ENCODE peak calls at places on chromosomes 11 and 22, in six cellular contexts. Y is neuronal stem cell, K is H9, F is IMR-90, R is trophoblast cell, H is H1. B is an unnamed sample.
A peak's percentile ranks its signal among the peaks of the same experiment; 100 is the strongest.

GRCh38 chr11:74559934-74560309 is 32.5 kb upstream of the POLD3 start:
- DNase-seq in H (no peak), Y (no peak), K (no peak), F (peak; percentile 43), R (no peak), B (no peak)

GRCh38 chr11:108632041-108632440 is 32.8 kb upstream of the DDX10 start:
- DNase-seq in H (no peak), R (peak; percentile 25), Y (no peak), F (no peak), K (no peak), B (no peak)

GRCh38 chr22:23251445-23252093 is 71.3 kb downstream of the BCR start:
- DNase-seq in K (no peak), F (peak; percentile 45), Y (no peak), H (no peak), R (peak; percentile 11), B (peak; percentile 8)

GRCh38 chr11:3894128-3894731 is 38.8 kb downstream of the STIM1 start:
- DNase-seq in R (peak; percentile 61), K (no peak), H (no peak), Y (no peak), F (peak; percentile 22), B (peak; percentile 19)

GRCh38 chr11:59794417-59794816 is 16.2 kb downstream of the MRPL16 start:
- DNase-seq in F (no peak), Y (no peak), H (no peak), K (no peak), R (no peak), B (no peak)

GRCh38 chr11:119363874-119364590 is 17.5 kb downstream of the USP2 start:
- DNase-seq in H (peak; percentile 83), Y (peak; percentile 63), K (no peak), R (peak; percentile 19), F (no peak), B (no peak)

GRCh38 chr11:12125609-12126149 is 15.3 kb downstream of the MICAL2 start:
- DNase-seq in Y (no peak), F (peak; percentile 65), R (no peak), H (no peak), K (no peak), B (peak; percentile 84)

GRCh38 chr11:71144010-71144409 is 108.4 kb downstream of the SHANK2 start:
- DNase-seq in Y (no peak), K (no peak), H (no peak), R (no peak), F (no peak), B (no peak)

DNA sequence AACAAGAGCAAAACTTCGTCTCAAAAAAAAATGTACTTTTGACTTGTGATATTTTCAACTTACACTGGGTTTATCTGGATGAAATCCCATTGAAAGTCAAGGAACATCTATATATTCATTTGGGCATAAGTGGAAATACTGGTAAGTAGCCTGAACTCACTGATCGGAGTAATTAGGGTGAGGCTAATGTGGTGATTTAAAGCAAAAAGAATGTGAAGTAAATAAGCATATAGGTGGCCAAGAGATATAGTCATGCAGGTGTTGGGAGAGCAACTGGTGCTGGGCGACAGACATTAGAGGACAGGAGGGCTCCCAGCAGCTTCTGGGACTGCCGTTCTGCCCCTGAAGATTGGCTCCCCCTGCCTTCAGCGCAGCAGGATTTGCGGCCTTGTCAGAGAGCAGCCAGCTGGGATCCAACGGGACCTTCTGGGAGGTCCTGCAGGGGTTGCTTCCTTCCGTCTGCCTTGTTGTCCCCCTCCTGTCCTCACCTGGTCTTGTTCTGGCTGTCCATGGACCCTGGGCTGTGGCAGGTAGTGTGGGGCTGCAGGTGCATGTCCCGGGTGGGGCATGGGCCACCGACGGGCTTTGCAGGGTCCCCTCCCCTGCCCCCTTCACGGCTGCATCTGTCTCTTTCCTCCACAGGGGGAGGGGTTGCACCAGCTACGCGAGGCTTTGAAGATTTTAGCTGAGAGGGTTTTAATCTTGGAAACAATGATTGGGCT is 14.1 kb downstream of the RHBDD3 start:
- DNase-seq in Y (no peak), H (no peak), K (no peak), R (no peak), F (no peak), B (no peak)
- H4K91ac ChIP-seq in Y (no peak overlapping the region), H (no peak overlapping the region), K (no peak overlapping the region), R (no peak overlapping the region), F (no peak overlapping the region), B (no peak overlapping the region)

GRCh38 chr22:36858966-36859365 is 1.8 kb upstream of the NCF4 start:
- DNase-seq in F (no peak), R (no peak), Y (no peak), H (no peak), K (no peak), B (no peak)
- H4K91ac ChIP-seq in F (no peak overlapping the region), R (no peak overlapping the region), Y (no peak overlapping the region), H (no peak overlapping the region), K (no peak overlapping the region), B (no peak overlapping the region)

DNA sequence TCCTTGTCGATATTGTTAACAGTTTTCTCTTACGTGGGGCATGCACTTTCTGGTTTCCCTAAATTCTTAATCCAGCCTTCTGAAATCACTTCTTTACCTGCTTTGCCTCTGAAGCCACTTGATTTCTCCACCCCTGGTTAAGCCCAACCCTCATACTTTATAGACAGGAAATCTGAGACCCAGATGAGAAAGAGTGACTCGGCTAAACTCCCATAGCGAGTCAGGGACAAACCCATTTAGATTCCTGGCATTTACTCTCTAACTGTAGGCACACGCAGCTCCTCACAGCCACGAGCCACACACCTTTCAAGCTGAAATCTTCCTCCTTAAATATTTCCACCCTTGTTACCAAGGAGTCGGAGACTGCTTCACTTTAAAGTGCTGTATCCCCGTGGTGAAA is 50.0 kb upstream of the GRK3 start:
- DNase-seq in Y (no peak), F (peak; percentile 54), K (no peak), R (no peak), H (no peak), B (no peak)
- H4K91ac ChIP-seq in Y (no peak overlapping the region), F (no peak overlapping the region), K (no peak overlapping the region), R (no peak overlapping the region), H (no peak overlapping the region), B (no peak overlapping the region)

DNA sequence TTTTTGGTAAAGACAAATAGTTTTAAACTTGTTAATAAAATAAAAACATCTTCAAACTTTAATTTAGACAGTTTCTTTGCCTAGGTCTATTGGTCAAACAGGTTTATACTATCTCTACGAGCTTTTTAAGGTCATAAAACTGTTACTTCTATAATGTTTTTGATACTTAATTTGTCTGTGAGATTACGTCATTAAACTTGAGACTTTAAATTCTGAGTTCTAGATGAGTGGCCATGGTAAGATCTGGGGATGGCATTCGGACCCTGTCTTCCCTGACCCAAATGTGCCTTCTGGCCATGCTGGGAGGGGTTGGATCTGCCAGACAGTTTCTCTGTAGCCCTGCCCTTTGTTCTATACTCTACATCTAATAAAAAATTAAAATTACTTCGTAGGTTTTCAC is 497.8 kb downstream of the TMEM135 start:
- DNase-seq in R (no peak), H (no peak), Y (no peak), K (no peak), F (no peak), B (no peak)
- H4K91ac ChIP-seq in R (no peak overlapping the region), H (no peak overlapping the region), Y (no peak overlapping the region), K (no peak overlapping the region), F (no peak overlapping the region), B (no peak overlapping the region)

DNA sequence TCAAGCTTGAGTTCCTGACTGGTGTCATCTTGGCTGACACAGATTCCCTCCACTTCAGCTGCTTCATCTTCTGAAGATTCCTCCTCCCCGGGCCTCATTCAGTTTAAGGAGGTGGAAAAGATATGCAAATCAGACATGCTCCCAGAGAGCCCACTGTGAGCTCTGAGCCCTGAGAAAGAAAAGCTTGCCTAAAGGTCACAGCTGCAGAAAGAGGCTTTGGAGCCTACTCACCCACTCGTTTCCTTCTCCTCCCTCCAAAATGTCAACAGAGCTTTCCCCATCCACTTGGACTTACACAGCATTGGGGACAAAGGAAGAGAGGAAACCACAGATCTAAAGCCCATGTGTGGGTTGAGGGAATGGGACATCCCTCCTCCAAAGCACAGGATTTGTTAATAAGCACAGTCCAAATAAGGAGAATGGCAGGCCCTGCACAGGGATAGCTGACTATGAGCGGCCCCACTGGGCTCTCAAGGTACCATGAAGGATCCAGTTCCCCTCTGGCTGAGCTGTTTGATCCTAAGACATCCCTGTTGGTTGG is 158.4 kb downstream of the ETS1 start:
- DNase-seq in K (no peak), F (peak; percentile 43), Y (no peak), H (no peak), R (no peak), B (no peak)
- H4K91ac ChIP-seq in K (no peak overlapping the region), F (no peak overlapping the region), Y (no peak overlapping the region), H (no peak overlapping the region), R (peak overlapping the region; percentile 32), B (no peak overlapping the region)

DNA sequence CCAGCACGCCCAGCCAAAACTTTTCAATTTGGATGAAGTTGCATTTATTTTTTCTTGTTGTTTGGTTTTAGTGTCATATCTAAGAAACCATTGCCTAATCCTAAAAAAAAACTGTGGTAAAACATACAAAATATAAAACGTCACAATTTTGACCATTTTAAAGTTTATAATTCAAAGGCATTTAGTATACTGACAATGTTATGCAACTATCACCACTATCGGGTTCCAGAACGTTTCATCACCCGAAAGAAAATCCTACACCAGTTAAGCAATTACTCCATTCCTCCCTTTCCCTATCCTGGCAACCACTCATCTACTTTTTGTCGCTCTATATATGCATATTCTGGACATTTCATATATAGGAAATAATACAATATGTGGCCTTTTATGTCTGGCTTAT is 30.5 kb upstream of the PHOX2A start:
- DNase-seq in R (no peak), F (peak; percentile 19), Y (no peak), K (no peak), H (no peak), B (no peak)
- H4K91ac ChIP-seq in R (no peak overlapping the region), F (no peak overlapping the region), Y (no peak overlapping the region), K (no peak overlapping the region), H (no peak overlapping the region), B (no peak overlapping the region)

GRCh38 chr11:17630936-17631335 is 83.9 kb downstream of the OTOG start:
- DNase-seq in R (no peak), K (no peak), H (no peak), Y (no peak), F (no peak), B (no peak)
- H4K91ac ChIP-seq in R (no peak overlapping the region), K (no peak overlapping the region), H (no peak overlapping the region), Y (no peak overlapping the region), F (no peak overlapping the region), B (no peak overlapping the region)

GRCh38 chr11:122128146-122128545 is 12.1 kb upstream of the BLID start:
- DNase-seq in R (no peak), K (no peak), H (no peak), F (no peak), Y (no peak), B (no peak)

GRCh38 chr11:122126024-122126678 is 10.1 kb upstream of the BLID start:
- DNase-seq in Y (no peak), F (no peak), K (no peak), H (no peak), R (no peak), B (no peak)

GRCh38 chr11:122127020-122127419 is 11.0 kb upstream of the BLID start:
- DNase-seq in Y (no peak), F (no peak), K (no peak), R (no peak), H (no peak), B (no peak)

DNA sequence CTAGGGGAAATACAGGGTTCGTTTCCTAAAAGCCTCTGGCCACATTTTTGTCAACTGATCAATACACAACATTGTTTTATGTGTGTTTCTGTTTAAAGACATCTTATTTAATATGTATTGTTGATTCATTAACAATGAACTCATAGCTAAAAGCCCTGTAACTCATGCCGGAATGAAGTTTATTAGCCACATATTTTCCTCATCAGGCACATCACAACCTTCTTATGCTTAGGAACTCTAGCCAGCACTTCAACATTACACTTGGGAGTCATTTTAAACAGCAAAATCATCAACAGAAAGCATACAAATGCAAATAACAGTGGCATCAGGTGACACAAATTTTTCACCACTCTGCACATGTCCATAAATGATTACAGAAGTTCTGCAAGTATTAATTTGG is 15.1 kb upstream of the BLID start:
- DNase-seq in R (no peak), H (no peak), K (no peak), F (no peak), Y (no peak), B (no peak)
- H4K91ac ChIP-seq in R (no peak overlapping the region), H (no peak overlapping the region), K (no peak overlapping the region), F (no peak overlapping the region), Y (no peak overlapping the region), B (no peak overlapping the region)

GRCh38 chr22:35315141-35315854 is 15.6 kb downstream of the TOM1 start:
- DNase-seq in F (no peak), K (no peak), H (no peak), R (no peak), Y (no peak), B (no peak)
- H4K91ac ChIP-seq in F (no peak overlapping the region), K (no peak overlapping the region), H (no peak overlapping the region), R (no peak overlapping the region), Y (no peak overlapping the region), B (no peak overlapping the region)